ENCODE peak calls at places on chromosome 3, in eight cellular contexts. One of them, this sample, is unnamed.

GRCh38 chr3:153547984-153548383 is 386.0 kb downstream of the RAP2B start:
- DNase-seq in lower lobe of right lung: no peak
- DNase-seq in pancreas: no peak
- DNase-seq in tibial artery: no peak
- DNase-seq in GM23338: no peak
- DNase-seq in right cardiac atrium: no peak
- DNase-seq in sigmoid colon: no peak
- DNase-seq in aorta: no peak
- DNase-seq in this sample: no peak

GRCh38 chr3:82938821-82939328 is 1177.4 kb upstream of the GBE1 start:
- DNase-seq in aorta: no peak
- DNase-seq in pancreas: peak; percentile 55
- DNase-seq in GM23338: no peak
- DNase-seq in tibial artery: peak; percentile 61
- DNase-seq in right cardiac atrium: peak; percentile 14
- DNase-seq in sigmoid colon: peak; percentile 57
- DNase-seq in lower lobe of right lung: peak; percentile 30
- DNase-seq in this sample: peak; percentile 60

GRCh38 chr3:156643729-156644389 is 30.5 kb upstream of the TIPARP start:
- DNase-seq in aorta: peak; percentile 48
- DNase-seq in right cardiac atrium: no peak
- DNase-seq in tibial artery: no peak
- DNase-seq in sigmoid colon: no peak
- DNase-seq in GM23338: peak; percentile 15
- DNase-seq in pancreas: no peak
- DNase-seq in lower lobe of right lung: peak; percentile 61
- DNase-seq in this sample: no peak

GRCh38 chr3:177760803-177761202 is 563.5 kb upstream of the TBL1XR1 start:
- DNase-seq in GM23338: no peak
- DNase-seq in sigmoid colon: no peak
- DNase-seq in lower lobe of right lung: no peak
- DNase-seq in right cardiac atrium: no peak
- DNase-seq in tibial artery: no peak
- DNase-seq in aorta: no peak
- DNase-seq in pancreas: no peak
- DNase-seq in this sample: no peak

GRCh38 chr3:174162550-174162949 is 696.6 kb upstream of the NAALADL2 start:
- DNase-seq in lower lobe of right lung: no peak
- DNase-seq in right cardiac atrium: no peak
- DNase-seq in tibial artery: no peak
- DNase-seq in GM23338: no peak
- DNase-seq in sigmoid colon: no peak
- DNase-seq in aorta: no peak
- DNase-seq in pancreas: no peak
- DNase-seq in this sample: no peak

GRCh38 chr3:22620498-22620897 is 582.6 kb upstream of the UBE2E2 start:
- DNase-seq in pancreas: no peak
- DNase-seq in tibial artery: no peak
- DNase-seq in sigmoid colon: no peak
- DNase-seq in aorta: no peak
- DNase-seq in right cardiac atrium: no peak
- DNase-seq in GM23338: no peak
- DNase-seq in lower lobe of right lung: no peak
- DNase-seq in this sample: no peak

GRCh38 chr3:178236555-178237277 is 299.5 kb upstream of the KCNMB2 start:
- DNase-seq in pancreas: no peak
- DNase-seq in GM23338: no peak
- DNase-seq in aorta: no peak
- DNase-seq in tibial artery: no peak
- DNase-seq in sigmoid colon: no peak
- DNase-seq in right cardiac atrium: no peak
- DNase-seq in lower lobe of right lung: no peak
- DNase-seq in this sample: no peak

GRCh38 chr3:32383136-32383711 is 8.4 kb upstream of the CMTM7 start:
- DNase-seq in aorta: no peak
- DNase-seq in pancreas: no peak
- DNase-seq in lower lobe of right lung: no peak
- DNase-seq in GM23338: no peak
- DNase-seq in right cardiac atrium: no peak
- DNase-seq in sigmoid colon: no peak
- DNase-seq in tibial artery: no peak
- DNase-seq in this sample: no peak

GRCh38 chr3:116067275-116067674 is 378.0 kb downstream of the LSAMP start:
- DNase-seq in sigmoid colon: no peak
- DNase-seq in aorta: no peak
- DNase-seq in lower lobe of right lung: no peak
- DNase-seq in tibial artery: no peak
- DNase-seq in right cardiac atrium: no peak
- DNase-seq in pancreas: no peak
- DNase-seq in GM23338: no peak
- DNase-seq in this sample: no peak

GRCh38 chr3:82058809-82059208 is 297.4 kb upstream of the GBE1 start:
- DNase-seq in tibial artery: no peak
- DNase-seq in pancreas: no peak
- DNase-seq in aorta: no peak
- DNase-seq in right cardiac atrium: no peak
- DNase-seq in lower lobe of right lung: no peak
- DNase-seq in GM23338: no peak
- DNase-seq in sigmoid colon: no peak
- DNase-seq in this sample: no peak

GRCh38 chr3:29466442-29466841 is 185.6 kb downstream of the RBMS3 start:
- DNase-seq in aorta: no peak
- DNase-seq in pancreas: no peak
- DNase-seq in sigmoid colon: no peak
- DNase-seq in tibial artery: no peak
- DNase-seq in GM23338: no peak
- DNase-seq in right cardiac atrium: no peak
- DNase-seq in lower lobe of right lung: no peak
- DNase-seq in this sample: no peak

GRCh38 chr3:106117490-106117858 is 248.7 kb upstream of the CBLB start:
- DNase-seq in GM23338: no peak
- DNase-seq in pancreas: no peak
- DNase-seq in right cardiac atrium: no peak
- DNase-seq in sigmoid colon: no peak
- DNase-seq in aorta: no peak
- DNase-seq in tibial artery: no peak
- DNase-seq in lower lobe of right lung: no peak
- DNase-seq in this sample: no peak

GRCh38 chr3:98821072-98821471 is 57.9 kb downstream of the ST3GAL6 start:
- DNase-seq in lower lobe of right lung: no peak
- DNase-seq in tibial artery: no peak
- DNase-seq in pancreas: no peak
- DNase-seq in aorta: no peak
- DNase-seq in GM23338: no peak
- DNase-seq in right cardiac atrium: no peak
- DNase-seq in sigmoid colon: no peak
- DNase-seq in this sample: no peak

GRCh38 chr3:179037361-179037760 is 34.2 kb downstream of the ZMAT3 start:
- DNase-seq in right cardiac atrium: peak; percentile 79
- DNase-seq in aorta: peak; percentile 84
- DNase-seq in sigmoid colon: peak; percentile 83
- DNase-seq in tibial artery: peak; percentile 85
- DNase-seq in GM23338: no peak
- DNase-seq in pancreas: peak; percentile 49
- DNase-seq in lower lobe of right lung: no peak
- DNase-seq in this sample: no peak

GRCh38 chr3:161475905-161476304 is 20.7 kb upstream of the OTOL1 start:
- DNase-seq in sigmoid colon: no peak
- DNase-seq in right cardiac atrium: no peak
- DNase-seq in aorta: no peak
- DNase-seq in pancreas: no peak
- DNase-seq in lower lobe of right lung: no peak
- DNase-seq in GM23338: no peak
- DNase-seq in tibial artery: no peak
- DNase-seq in this sample: no peak

GRCh38 chr3:17407576-17407975 is 334.9 kb downstream of the TBC1D5 start:
- DNase-seq in aorta: no peak
- DNase-seq in GM23338: no peak
- DNase-seq in right cardiac atrium: no peak
- DNase-seq in sigmoid colon: no peak
- DNase-seq in lower lobe of right lung: no peak
- DNase-seq in tibial artery: no peak
- DNase-seq in pancreas: no peak
- DNase-seq in this sample: no peak

GRCh38 chr3:71127463-71128243 is 455.9 kb downstream of the FOXP1 start:
- DNase-seq in pancreas: no peak
- DNase-seq in lower lobe of right lung: no peak
- DNase-seq in sigmoid colon: no peak
- DNase-seq in right cardiac atrium: no peak
- DNase-seq in GM23338: no peak
- DNase-seq in tibial artery: no peak
- DNase-seq in aorta: no peak
- DNase-seq in this sample: no peak

GRCh38 chr3:71128951-71129350 is 454.6 kb downstream of the FOXP1 start:
- DNase-seq in sigmoid colon: no peak
- DNase-seq in aorta: no peak
- DNase-seq in lower lobe of right lung: no peak
- DNase-seq in right cardiac atrium: no peak
- DNase-seq in tibial artery: no peak
- DNase-seq in GM23338: no peak
- DNase-seq in pancreas: no peak
- DNase-seq in this sample: no peak

GRCh38 chr3:71129611-71130515 is 453.7 kb downstream of the FOXP1 start:
- DNase-seq in pancreas: no peak
- DNase-seq in aorta: no peak
- DNase-seq in tibial artery: no peak
- DNase-seq in right cardiac atrium: no peak
- DNase-seq in GM23338: peak; percentile 35
- DNase-seq in lower lobe of right lung: no peak
- DNase-seq in sigmoid colon: no peak
- DNase-seq in this sample: no peak

GRCh38 chr3:71125729-71126128 is 457.8 kb downstream of the FOXP1 start:
- DNase-seq in lower lobe of right lung: no peak
- DNase-seq in pancreas: no peak
- DNase-seq in GM23338: no peak
- DNase-seq in aorta: no peak
- DNase-seq in tibial artery: no peak
- DNase-seq in right cardiac atrium: no peak
- DNase-seq in sigmoid colon: no peak
- DNase-seq in this sample: no peak

GRCh38 chr3:71127052-71127451 is 456.5 kb downstream of the FOXP1 start:
- DNase-seq in lower lobe of right lung: no peak
- DNase-seq in GM23338: no peak
- DNase-seq in sigmoid colon: no peak
- DNase-seq in right cardiac atrium: no peak
- DNase-seq in aorta: no peak
- DNase-seq in tibial artery: no peak
- DNase-seq in pancreas: no peak
- DNase-seq in this sample: no peak
- H3K4me1 ChIP-seq in lower lobe of right lung: peaks cover 43% of the 10 kb centered on the region
- H3K4me1 ChIP-seq in GM23338: peaks cover 63% of the 10 kb centered on the region
- H3K4me1 ChIP-seq in sigmoid colon: peaks cover 59% of the 10 kb centered on the region
- H3K4me1 ChIP-seq in right cardiac atrium: peaks cover 6% of the 10 kb centered on the region
- H3K4me1 ChIP-seq in aorta: peaks cover 5% of the 10 kb centered on the region
- H3K4me1 ChIP-seq in tibial artery: peaks cover 16% of the 10 kb centered on the region
- H3K4me1 ChIP-seq in pancreas: peaks cover 41% of the 10 kb centered on the region
- H3K4me1 ChIP-seq in this sample: peaks cover 35% of the 10 kb centered on the region

GRCh38 chr3:65177879-65178484 is 490.2 kb upstream of the ADAMTS9 start:
- DNase-seq in GM23338: no peak
- DNase-seq in right cardiac atrium: no peak
- DNase-seq in sigmoid colon: no peak
- DNase-seq in aorta: no peak
- DNase-seq in pancreas: no peak
- DNase-seq in tibial artery: no peak
- DNase-seq in lower lobe of right lung: no peak
- DNase-seq in this sample: no peak

GRCh38 chr3:65182085-65182484 is 494.3 kb upstream of the ADAMTS9 start:
- DNase-seq in aorta: no peak
- DNase-seq in pancreas: no peak
- DNase-seq in right cardiac atrium: no peak
- DNase-seq in tibial artery: no peak
- DNase-seq in sigmoid colon: no peak
- DNase-seq in GM23338: no peak
- DNase-seq in lower lobe of right lung: no peak
- DNase-seq in this sample: no peak

GRCh38 chr3:65182682-65183081 is 494.9 kb upstream of the ADAMTS9 start:
- DNase-seq in tibial artery: no peak
- DNase-seq in GM23338: no peak
- DNase-seq in aorta: no peak
- DNase-seq in right cardiac atrium: no peak
- DNase-seq in sigmoid colon: no peak
- DNase-seq in pancreas: no peak
- DNase-seq in lower lobe of right lung: no peak
- DNase-seq in this sample: no peak

GRCh38 chr3:65178703-65179102 is 490.9 kb upstream of the ADAMTS9 start:
- DNase-seq in tibial artery: no peak
- DNase-seq in aorta: no peak
- DNase-seq in GM23338: no peak
- DNase-seq in lower lobe of right lung: no peak
- DNase-seq in right cardiac atrium: no peak
- DNase-seq in pancreas: no peak
- DNase-seq in sigmoid colon: no peak
- DNase-seq in this sample: no peak

GRCh38 chr3:65181397-65181871 is 493.6 kb upstream of the ADAMTS9 start:
- DNase-seq in sigmoid colon: no peak
- DNase-seq in right cardiac atrium: no peak
- DNase-seq in pancreas: no peak
- DNase-seq in GM23338: no peak
- DNase-seq in aorta: no peak
- DNase-seq in tibial artery: peak; percentile 72
- DNase-seq in lower lobe of right lung: no peak
- DNase-seq in this sample: no peak
- H3K4me3 ChIP-seq in sigmoid colon: no peak overlapping the region
- H3K4me3 ChIP-seq in right cardiac atrium: no peak overlapping the region
- H3K4me3 ChIP-seq in pancreas: no peak overlapping the region
- H3K4me3 ChIP-seq in GM23338: no peak overlapping the region
- H3K4me3 ChIP-seq in aorta: no peak overlapping the region
- H3K4me3 ChIP-seq in tibial artery: no peak overlapping the region
- H3K4me3 ChIP-seq in lower lobe of right lung: no peak overlapping the region
- H3K4me3 ChIP-seq in this sample: no peak overlapping the region

DNA sequence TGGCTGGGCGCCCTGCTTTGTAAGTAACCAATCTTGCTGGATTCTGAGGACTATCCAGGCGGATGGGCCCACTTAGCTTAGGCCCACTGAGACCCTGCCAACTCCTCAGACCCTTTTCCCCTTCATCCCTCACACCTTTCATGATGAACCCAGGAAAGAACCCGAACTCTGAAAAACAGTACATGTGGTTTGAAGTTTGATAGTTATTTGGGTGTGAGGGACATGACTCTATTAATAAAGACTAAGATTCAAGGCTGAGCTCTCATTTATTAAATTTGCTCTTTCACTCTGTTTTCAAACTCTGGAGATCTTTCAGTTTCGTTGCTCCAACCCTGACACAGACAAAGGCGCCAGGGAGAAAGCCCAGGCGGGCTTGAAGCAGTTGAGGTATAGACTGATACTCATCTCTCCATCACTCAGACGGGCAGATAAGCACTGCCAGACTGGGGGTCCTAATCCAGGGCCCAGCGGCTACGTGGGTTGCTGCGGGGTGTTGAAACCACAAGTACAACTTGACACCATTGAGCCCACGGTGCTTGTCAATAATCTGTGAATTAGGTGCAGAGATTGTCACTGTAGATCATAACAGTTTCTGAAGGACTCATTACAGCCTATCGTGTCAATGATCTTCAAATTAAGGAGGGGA is 7.2 kb upstream of the SOX2 start:
- DNase-seq in sigmoid colon: no peak
- DNase-seq in GM23338: peak; percentile 19
- DNase-seq in tibial artery: no peak
- DNase-seq in right cardiac atrium: no peak
- DNase-seq in lower lobe of right lung: no peak
- DNase-seq in aorta: no peak
- DNase-seq in pancreas: no peak
- DNase-seq in this sample: no peak
- H3K4me1 ChIP-seq in sigmoid colon: peaks cover 16% of the 10 kb centered on the region
- H3K4me1 ChIP-seq in GM23338: peaks cover 71% of the 10 kb centered on the region
- H3K4me1 ChIP-seq in tibial artery: peaks cover 6% of the 10 kb centered on the region
- H3K4me1 ChIP-seq in right cardiac atrium: no peaks in the 10 kb centered on the region
- H3K4me1 ChIP-seq in lower lobe of right lung: peaks cover 26% of the 10 kb centered on the region
- H3K4me1 ChIP-seq in aorta: no peaks in the 10 kb centered on the region
- H3K4me1 ChIP-seq in pancreas: peaks cover 4% of the 10 kb centered on the region
- H3K4me1 ChIP-seq in this sample: peaks cover 6% of the 10 kb centered on the region

GRCh38 chr3:149316427-149316826 is 17.0 kb downstream of the TM4SF18 start:
- DNase-seq in aorta: no peak
- DNase-seq in lower lobe of right lung: no peak
- DNase-seq in tibial artery: no peak
- DNase-seq in right cardiac atrium: no peak
- DNase-seq in pancreas: no peak
- DNase-seq in sigmoid colon: no peak
- DNase-seq in GM23338: no peak
- DNase-seq in this sample: no peak
- H3K4me3 ChIP-seq in aorta: no peak overlapping the region
- H3K4me3 ChIP-seq in lower lobe of right lung: no peak overlapping the region
- H3K4me3 ChIP-seq in tibial artery: no peak overlapping the region
- H3K4me3 ChIP-seq in right cardiac atrium: no peak overlapping the region
- H3K4me3 ChIP-seq in pancreas: no peak overlapping the region
- H3K4me3 ChIP-seq in sigmoid colon: no peak overlapping the region
- H3K4me3 ChIP-seq in GM23338: no peak overlapping the region
- H3K4me3 ChIP-seq in this sample: no peak overlapping the region

This sample was measured in upper lobe of right lung.